ENCODE peak calls at places on chromosomes 13 and 19, in nine cellular contexts. X is activated naive CD8-positive, alpha-beta T cell treated with anti-CD3 and anti-CD28 coated beads for 36 hours; R is amniotic stem cell; U is T-helper 2 cell; H is lower leg skin; V is cardiac fibroblast; K is activated T-cell treated with anti-CD3 and anti-CD28 coated beads for 1 hour; W is Panc1; O is heart left ventricle. B is an unnamed sample.

GRCh38 chr19:39533003-39533512 is 406 bp upstream of the EID2B start:
- DNase-seq in K (no peak), X (no peak), U (no peak), H (no peak), O (no peak), R (no peak), W (no peak), V (no peak), B (no peak)

GRCh38 chr19:2055871-2056809 is 5.1 kb upstream of the MKNK2 start:
- DNase-seq in O (peak; percentile 74), H (peak; percentile 93), W (no peak), U (no peak), R (no peak), V (peak; percentile 84), K (no peak), X (no peak), B (peak; percentile 87)

GRCh38 chr19:28213476-28214082 is 999.4 kb downstream of the UQCRFS1 start:
- DNase-seq in V (no peak), R (no peak), K (no peak), X (no peak), U (no peak), W (no peak), H (no peak), O (no peak), B (no peak)

GRCh38 chr13:76638882-76639281 is 247.3 kb downstream of the KCTD12 start:
- DNase-seq in U (no peak), W (no peak), X (no peak), R (no peak), V (no peak), O (no peak), K (no peak), H (no peak), B (no peak)

GRCh38 chr13:43686557-43686956 is 100.2 kb downstream of the ENOX1 start:
- DNase-seq in K (no peak), U (no peak), X (no peak), H (no peak), V (peak; percentile 77), O (peak; percentile 76), W (no peak), R (peak; percentile 75), B (peak; percentile 40)

GRCh38 chr13:77902319-77902963 is 16.2 kb downstream of the EDNRB start:
- DNase-seq in R (no peak), H (no peak), X (no peak), U (no peak), W (no peak), O (no peak), K (no peak), V (no peak), B (no peak)

GRCh38 chr19:35868172-35868822 is at the start of gene APLP1:
- DNase-seq in W (no peak), U (peak; percentile 34), O (peak; percentile 74), R (no peak), H (no peak), X (peak; percentile 81), V (peak; percentile 47), K (peak; percentile 48), B (peak; percentile 61)

GRCh38 chr13:113506025-113506685 is 15.6 kb upstream of the DCUN1D2 start:
- DNase-seq in W (no peak), V (peak; percentile 6), X (no peak), U (no peak), O (no peak), H (no peak), K (no peak), R (no peak), B (no peak)

B was measured in H4.